ENCODE peak calls at places on chromosomes 7 and 10, in five cellular contexts. One of them, this sample, is unnamed.

GRCh38 chr7:6530626-6531491 is 20.4 kb downstream of the GRID2IP start:
- DNase-seq in psoas muscle: no peak
- DNase-seq in right atrium auricular region: no peak
- DNase-seq in GM23338: peak
- DNase-seq in left lung: no peak
- DNase-seq in this sample: no peak

GRCh38 chr7:75596727-75597614 is 104.9 kb downstream of the SPDYE5 start:
- DNase-seq in left lung: no peak
- DNase-seq in psoas muscle: no peak
- DNase-seq in GM23338: no peak
- DNase-seq in right atrium auricular region: no peak
- DNase-seq in this sample: no peak

GRCh38 chr7:111679944-111680343 is 117.7 kb upstream of the IMMP2L start:
- DNase-seq in psoas muscle: no peak
- DNase-seq in left lung: no peak
- DNase-seq in right atrium auricular region: no peak
- DNase-seq in GM23338: no peak
- DNase-seq in this sample: no peak

GRCh38 chr10:110568055-110568735 is 700 bp downstream of the SMC3 start:
- DNase-seq in right atrium auricular region: no peak
- DNase-seq in GM23338: peak
- DNase-seq in psoas muscle: no peak
- DNase-seq in left lung: no peak
- DNase-seq in this sample: no peak

GRCh38 chr7:151381333-151382078 is 28.3 kb downstream of the WDR86 start:
- DNase-seq in left lung: no peak
- DNase-seq in GM23338: peak
- DNase-seq in psoas muscle: no peak
- DNase-seq in right atrium auricular region: no peak
- DNase-seq in this sample: no peak

GRCh38 chr7:149067869-149068268 is 22.6 kb downstream of the ZNF786 start:
- DNase-seq in right atrium auricular region: no peak
- DNase-seq in left lung: no peak
- DNase-seq in GM23338: peak
- DNase-seq in psoas muscle: no peak
- DNase-seq in this sample: no peak

GRCh38 chr7:29285451-29285807 is 90.9 kb downstream of the CHN2 start:
- DNase-seq in right atrium auricular region: no peak
- DNase-seq in GM23338: no peak
- DNase-seq in psoas muscle: no peak
- DNase-seq in left lung: no peak
- DNase-seq in this sample: no peak

GRCh38 chr7:134425777-134426176 is 33.1 kb downstream of the AKR1B1 start:
- DNase-seq in psoas muscle: no peak
- DNase-seq in GM23338: no peak
- DNase-seq in right atrium auricular region: no peak
- DNase-seq in left lung: no peak
- DNase-seq in this sample: no peak

GRCh38 chr10:119337796-119338432 is 130.5 kb downstream of the GRK5 start:
- DNase-seq in left lung: no peak
- DNase-seq in right atrium auricular region: no peak
- DNase-seq in psoas muscle: peak
- DNase-seq in GM23338: no peak
- DNase-seq in this sample: no peak

GRCh38 chr7:16034353-16034752 is 347.9 kb upstream of the MEOX2 start:
- DNase-seq in right atrium auricular region: no peak
- DNase-seq in psoas muscle: no peak
- DNase-seq in left lung: no peak
- DNase-seq in GM23338: no peak
- DNase-seq in this sample: no peak

GRCh38 chr7:20159226-20159747 is 57.9 kb downstream of the MACC1 start:
- DNase-seq in GM23338: no peak
- DNase-seq in psoas muscle: no peak
- DNase-seq in right atrium auricular region: no peak
- DNase-seq in left lung: no peak
- DNase-seq in this sample: no peak

GRCh38 chr7:94146408-94146807 is 142.3 kb upstream of the BET1 start:
- DNase-seq in left lung: no peak
- DNase-seq in GM23338: no peak
- DNase-seq in psoas muscle: no peak
- DNase-seq in right atrium auricular region: no peak
- DNase-seq in this sample: no peak

GRCh38 chr10:47396311-47396717 is 12.2 kb upstream of the ZNF488 start:
- DNase-seq in right atrium auricular region: no peak
- DNase-seq in left lung: no peak
- DNase-seq in GM23338: no peak
- DNase-seq in psoas muscle: no peak
- DNase-seq in this sample: peak

GRCh38 chr10:13950543-13950939 is 363.8 kb downstream of the PRPF18 start:
- DNase-seq in GM23338: no peak
- DNase-seq in psoas muscle: no peak
- DNase-seq in left lung: no peak
- DNase-seq in right atrium auricular region: no peak
- DNase-seq in this sample: no peak

GRCh38 chr7:150368098-150368883 is at the start of gene REPIN1:
- DNase-seq in right atrium auricular region: peak
- DNase-seq in left lung: peak
- DNase-seq in GM23338: peak
- DNase-seq in psoas muscle: peak
- DNase-seq in this sample: no peak

GRCh38 chr7:44471850-44472249 is 18.6 kb downstream of the NUDCD3 start:
- DNase-seq in right atrium auricular region: no peak
- DNase-seq in left lung: no peak
- DNase-seq in psoas muscle: no peak
- DNase-seq in GM23338: no peak
- DNase-seq in this sample: no peak

DNA sequence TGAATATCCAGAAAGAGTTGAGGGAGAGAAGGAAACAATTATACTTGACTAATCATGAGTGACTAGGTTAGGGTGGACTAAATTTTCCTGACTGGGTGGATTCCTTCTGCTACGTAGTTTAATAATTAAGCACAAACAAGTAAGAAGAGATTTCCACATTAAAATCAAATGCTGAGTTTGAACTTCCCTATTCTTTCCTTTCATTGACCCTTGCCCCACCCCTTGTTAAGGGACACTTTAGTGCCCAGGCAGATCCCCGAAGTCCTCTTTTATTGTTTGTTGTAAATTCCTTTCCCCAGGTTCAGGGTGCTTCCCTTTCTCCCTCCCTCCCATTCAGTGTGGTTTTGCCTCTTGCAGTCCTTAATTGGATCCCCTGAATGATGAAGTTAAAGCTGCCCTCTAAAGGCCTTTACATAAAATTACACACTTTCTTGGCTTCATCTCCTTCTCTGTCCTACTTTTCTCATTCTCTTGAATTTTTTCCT is 8.8 kb upstream of the SPAM1 start:
- DNase-seq in left lung: no peak
- DNase-seq in GM23338: peak
- DNase-seq in psoas muscle: no peak
- DNase-seq in right atrium auricular region: no peak
- DNase-seq in this sample: no peak
- TF ChIP-seq CTCF in left lung: peak
- TF ChIP-seq CTCF in GM23338: peak
- TF ChIP-seq CTCF in psoas muscle: peak
- TF ChIP-seq CTCF in right atrium auricular region: no peak
- TF ChIP-seq CTCF in this sample: peak

GRCh38 chr7:143384148-143384547 is 3.0 kb downstream of the ZYX start:
- DNase-seq in right atrium auricular region: no peak
- DNase-seq in left lung: no peak
- DNase-seq in psoas muscle: no peak
- DNase-seq in GM23338: no peak
- DNase-seq in this sample: no peak

GRCh38 chr7:143387156-143387975 is 6.2 kb downstream of the ZYX start:
- DNase-seq in GM23338: peak
- DNase-seq in left lung: peak
- DNase-seq in right atrium auricular region: no peak
- DNase-seq in psoas muscle: no peak
- DNase-seq in this sample: no peak

GRCh38 chr7:143384741-143385631 is 3.8 kb downstream of the ZYX start:
- DNase-seq in psoas muscle: peak
- DNase-seq in left lung: peak
- DNase-seq in GM23338: no peak
- DNase-seq in right atrium auricular region: peak
- DNase-seq in this sample: no peak

GRCh38 chr7:143388051-143388450 is 6.9 kb downstream of the ZYX start:
- DNase-seq in right atrium auricular region: no peak
- DNase-seq in psoas muscle: no peak
- DNase-seq in GM23338: no peak
- DNase-seq in left lung: no peak
- DNase-seq in this sample: no peak

DNA sequence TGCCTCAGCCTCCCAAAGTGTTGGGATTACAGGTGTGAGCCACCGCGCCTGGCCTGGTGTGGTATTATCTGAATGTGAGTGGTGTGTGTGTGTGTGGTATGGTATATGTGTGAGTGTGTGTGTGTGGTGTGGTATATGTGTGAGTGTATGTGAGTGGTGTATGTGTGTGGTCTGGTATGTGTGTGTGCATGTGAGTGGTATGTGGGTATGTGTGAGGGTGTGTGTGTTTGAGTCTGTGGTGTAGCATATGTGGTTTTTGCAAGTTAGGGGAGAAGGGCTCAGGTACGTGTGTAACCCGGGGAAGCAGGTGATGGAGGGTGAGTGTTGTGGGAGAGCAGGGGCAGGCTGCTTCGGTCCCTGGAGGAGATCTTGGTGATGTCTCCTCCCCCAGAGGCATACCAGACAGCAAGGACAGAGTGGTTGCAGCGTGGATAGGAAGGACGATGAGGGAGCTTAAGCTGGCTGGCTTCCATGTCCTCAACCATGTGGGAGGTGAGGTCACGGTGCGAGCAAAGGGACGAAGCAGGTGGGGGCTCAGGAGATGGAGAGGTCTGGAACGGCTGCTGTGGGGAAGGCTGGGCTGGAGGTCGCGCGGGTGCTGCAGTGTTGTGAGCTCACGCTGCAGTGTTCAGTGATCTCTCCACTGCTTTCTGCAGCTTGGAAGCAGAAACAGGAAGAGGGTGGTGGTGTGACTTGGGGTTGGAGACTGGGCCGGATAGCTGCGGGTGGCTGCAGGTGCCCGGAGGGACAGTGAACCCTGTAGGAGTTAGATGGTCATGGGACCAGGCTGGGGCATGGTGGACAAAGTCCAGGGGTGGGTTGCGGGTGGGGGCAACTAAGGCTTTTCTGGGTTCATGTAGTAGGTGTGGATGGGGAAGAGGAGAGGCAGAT is 5.0 kb downstream of the ZYX start:
- DNase-seq in GM23338: no peak
- DNase-seq in psoas muscle: peak
- DNase-seq in right atrium auricular region: peak
- DNase-seq in left lung: peak
- DNase-seq in this sample: no peak
- H3K27ac ChIP-seq in GM23338: peak
- H3K27ac ChIP-seq in psoas muscle: no peak
- H3K27ac ChIP-seq in right atrium auricular region: peak
- H3K27ac ChIP-seq in left lung: peak
- H3K27ac ChIP-seq in this sample: no peak

GRCh38 chr10:34734918-34735317 is 80.2 kb downstream of the PARD3 start:
- DNase-seq in right atrium auricular region: no peak
- DNase-seq in psoas muscle: no peak
- DNase-seq in GM23338: no peak
- DNase-seq in left lung: no peak
- DNase-seq in this sample: no peak

GRCh38 chr10:34731213-34731612 is 83.9 kb downstream of the PARD3 start:
- DNase-seq in right atrium auricular region: no peak
- DNase-seq in left lung: no peak
- DNase-seq in psoas muscle: no peak
- DNase-seq in GM23338: no peak
- DNase-seq in this sample: no peak

GRCh38 chr10:34731885-34732701 is 83.0 kb downstream of the PARD3 start:
- DNase-seq in left lung: no peak
- DNase-seq in right atrium auricular region: no peak
- DNase-seq in GM23338: no peak
- DNase-seq in psoas muscle: no peak
- DNase-seq in this sample: no peak

GRCh38 chr10:34730726-34731125 is 84.4 kb downstream of the PARD3 start:
- DNase-seq in psoas muscle: no peak
- DNase-seq in GM23338: no peak
- DNase-seq in right atrium auricular region: no peak
- DNase-seq in left lung: no peak
- DNase-seq in this sample: no peak

GRCh38 chr10:34732926-34733325 is 82.2 kb downstream of the PARD3 start:
- DNase-seq in right atrium auricular region: no peak
- DNase-seq in left lung: no peak
- DNase-seq in psoas muscle: no peak
- DNase-seq in GM23338: peak
- DNase-seq in this sample: no peak
- TF ChIP-seq CTCF in right atrium auricular region: no peak
- TF ChIP-seq CTCF in left lung: no peak
- TF ChIP-seq CTCF in psoas muscle: no peak
- TF ChIP-seq CTCF in GM23338: peak
- TF ChIP-seq CTCF in this sample: peak

DNA sequence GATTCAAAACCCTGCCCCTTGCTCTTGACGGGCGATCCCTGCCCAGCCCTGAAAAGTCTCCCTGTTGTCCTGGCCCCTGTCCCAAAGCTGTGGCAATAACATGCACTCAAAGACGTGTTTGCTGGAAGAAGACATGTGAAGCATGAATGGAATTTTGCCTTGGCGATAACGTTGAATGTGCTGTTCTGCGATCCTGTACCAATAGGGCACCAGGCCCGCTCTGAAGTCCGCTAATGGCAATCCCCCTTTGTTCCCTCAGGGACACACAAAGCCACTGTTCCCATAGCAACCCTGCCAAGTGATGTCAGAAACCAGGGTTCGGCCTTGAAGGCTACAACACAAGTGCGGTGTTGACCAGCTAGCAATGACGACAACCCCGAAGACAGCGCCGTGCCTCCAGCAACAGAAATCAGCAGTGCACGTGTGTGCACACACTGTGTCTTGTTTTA is 284.6 kb downstream of the KLF6 start:
- DNase-seq in left lung: peak
- DNase-seq in right atrium auricular region: peak
- DNase-seq in GM23338: peak
- DNase-seq in psoas muscle: peak
- DNase-seq in this sample: no peak
- H3K27ac ChIP-seq in left lung: peak
- H3K27ac ChIP-seq in right atrium auricular region: peak
- H3K27ac ChIP-seq in GM23338: no peak
- H3K27ac ChIP-seq in psoas muscle: peak
- H3K27ac ChIP-seq in this sample: no peak

GRCh38 chr7:85191383-85191782 is 4.5 kb upstream of the SEMA3D start:
- DNase-seq in psoas muscle: no peak
- DNase-seq in left lung: no peak
- DNase-seq in GM23338: peak
- DNase-seq in right atrium auricular region: no peak
- DNase-seq in this sample: no peak
- TF ChIP-seq CTCF in psoas muscle: peak
- TF ChIP-seq CTCF in left lung: no peak
- TF ChIP-seq CTCF in GM23338: peak
- TF ChIP-seq CTCF in right atrium auricular region: no peak
- TF ChIP-seq CTCF in this sample: peak

DNA sequence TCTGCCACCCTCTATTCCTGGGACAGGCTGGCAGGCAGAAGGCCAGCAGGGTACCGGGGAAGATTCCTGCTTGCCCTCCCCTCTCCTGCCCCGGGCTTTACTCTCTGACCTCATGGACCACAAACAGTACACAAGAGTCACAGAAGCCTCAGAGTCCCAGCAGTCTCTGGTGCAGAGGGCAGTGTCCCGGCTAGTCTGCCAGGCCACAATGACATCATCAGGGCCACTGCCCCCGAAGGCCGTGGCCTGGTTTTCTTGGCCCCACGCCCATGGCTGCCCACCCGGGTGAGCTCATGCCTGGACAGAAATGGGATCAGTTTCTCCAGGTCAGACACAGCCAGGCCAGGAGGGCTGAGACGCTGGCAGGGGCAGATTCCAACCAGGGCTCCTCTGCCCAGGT is 91.9 kb downstream of the MYL10 start:
- DNase-seq in GM23338: no peak
- DNase-seq in right atrium auricular region: no peak
- DNase-seq in left lung: no peak
- DNase-seq in psoas muscle: no peak
- DNase-seq in this sample: no peak
- H3K27ac ChIP-seq in GM23338: no peak
- H3K27ac ChIP-seq in right atrium auricular region: no peak
- H3K27ac ChIP-seq in left lung: no peak
- H3K27ac ChIP-seq in psoas muscle: no peak
- H3K27ac ChIP-seq in this sample: no peak

This sample was measured in RWPE2.